ENCODE peak calls at places on chromosome X, in ten cellular contexts. Z is neural progenitor cell, U is fibroblast of pulmonary artery, P is suprapubic skin, D is breast epithelium, C is ascending aorta, V is coronary artery, N is lung, E is ovary, I is fibroblast of lung. F is an unnamed sample.
A peak's percentile ranks its signal among the peaks of the same experiment; 100 is the strongest.

GRCh38 chrX:22063284-22063683 is 31.2 kb downstream of the PHEX start:
- DNase-seq in Z (peak; percentile 5), C (no peak), P (no peak), U (peak; percentile 44), N (no peak), D (no peak), V (no peak), I (peak; percentile 12), E (no peak), F (no peak)

GRCh38 chrX:13087322-13088154 is 43.1 kb upstream of the FAM9C start:
- DNase-seq in E (no peak), P (no peak), Z (no peak), C (no peak), N (no peak), I (peak; percentile 75), D (no peak), V (no peak), U (peak; percentile 78), F (peak; percentile 71)

GRCh38 chrX:53458082-53458481 is 23.9 kb upstream of the HSD17B10 start:
- DNase-seq in D (no peak), E (no peak), I (no peak), U (peak; percentile 21), C (no peak), Z (no peak), V (no peak), P (no peak), N (no peak), F (peak; percentile 37)

GRCh38 chrX:143340190-143340589 is 177.1 kb downstream of the SPANXN3 start:
- DNase-seq in U (no peak), C (no peak), P (no peak), D (no peak), N (no peak), E (no peak), V (no peak), I (no peak), Z (no peak), F (no peak)

GRCh38 chrX:71619193-71619592 is 882 bp upstream of the CXCR3 start:
- DNase-seq in C (no peak), E (no peak), U (no peak), N (no peak), Z (no peak), P (no peak), D (no peak), I (peak; percentile 42), V (no peak), F (no peak)

GRCh38 chrX:117517994-117518393 is 598.6 kb downstream of the KLHL13 start:
- DNase-seq in Z (no peak), N (no peak), P (no peak), D (no peak), V (no peak), I (no peak), E (no peak), C (no peak), U (no peak), F (no peak)

GRCh38 chrX:134692233-134692632 is 34.0 kb upstream of the PLAC1 start:
- DNase-seq in P (no peak), V (no peak), I (no peak), C (no peak), Z (no peak), U (no peak), E (no peak), D (no peak), N (no peak), F (no peak)

GRCh38 chrX:111133389-111133788 is 37.4 kb downstream of the PAK3 start:
- DNase-seq in I (peak; percentile 31), Z (no peak), D (no peak), N (no peak), E (no peak), U (peak; percentile 0), V (no peak), P (no peak), C (no peak), F (peak; percentile 13)

GRCh38 chrX:132732236-132732635 is 226.2 kb downstream of the HS6ST2 start:
- DNase-seq in I (no peak), P (no peak), Z (no peak), D (no peak), N (no peak), E (no peak), V (no peak), U (no peak), C (no peak), F (no peak)

GRCh38 chrX:55907968-55908607 is 190.5 kb downstream of the RRAGB start:
- DNase-seq in E (peak; percentile 74), I (peak; percentile 7), P (no peak), U (peak; percentile 6), C (no peak), Z (peak; percentile 81), V (peak; percentile 69), D (peak; percentile 60), N (peak; percentile 48), F (peak; percentile 12)

GRCh38 chrX:48540015-48540350 is 469 bp downstream of the TBC1D25 start:
- DNase-seq in C (no peak), N (no peak), U (peak; percentile 51), E (no peak), P (no peak), V (peak; percentile 76), Z (no peak), D (no peak), I (peak; percentile 30), F (peak; percentile 35)

GRCh38 chrX:46582964-46583363 is 9.4 kb downstream of the CHST7 start:
- DNase-seq in Z (no peak), C (no peak), I (peak; percentile 93), E (no peak), P (no peak), N (no peak), D (no peak), V (no peak), U (peak; percentile 91), F (peak; percentile 80)

GRCh38 chrX:31499120-31499519 is 427.3 kb upstream of the FTHL17 start:
- DNase-seq in E (no peak), P (no peak), Z (peak; percentile 7), U (peak; percentile 69), C (no peak), V (no peak), I (peak; percentile 78), D (no peak), N (no peak), F (peak; percentile 39)

GRCh38 chrX:125678258-125678657 is 358.6 kb downstream of the TEX13C start:
- DNase-seq in Z (no peak), V (no peak), I (no peak), U (no peak), C (no peak), E (no peak), P (no peak), D (no peak), N (no peak), F (no peak)
- H3K4me3 ChIP-seq in Z (no peak overlapping the region), V (no peak overlapping the region), I (no peak overlapping the region), U (no peak overlapping the region), C (no peak overlapping the region), E (no peak overlapping the region), P (no peak overlapping the region), D (no peak overlapping the region), N (no peak overlapping the region), F (no peak overlapping the region)

GRCh38 chrX:78125148-78125547 is 14.3 kb downstream of the TAF9B start:
- DNase-seq in E (no peak), C (no peak), N (no peak), P (no peak), V (no peak), I (no peak), Z (no peak), U (no peak), D (no peak), F (no peak)

GRCh38 chrX:78129714-78130113 is 9.7 kb downstream of the TAF9B start:
- DNase-seq in U (no peak), P (no peak), C (no peak), N (no peak), Z (no peak), V (no peak), D (no peak), E (no peak), I (no peak), F (no peak)

GRCh38 chrX:78119521-78120227 is 15.6 kb downstream of the PGK1 start:
- DNase-seq in P (no peak), E (no peak), Z (no peak), C (no peak), N (no peak), U (peak; percentile 20), V (no peak), D (no peak), I (no peak), F (no peak)

GRCh38 chrX:78123190-78123589 is 16.3 kb downstream of the TAF9B start:
- DNase-seq in N (no peak), P (no peak), I (peak; percentile 72), C (no peak), E (no peak), U (no peak), V (no peak), Z (no peak), D (no peak), F (no peak)

GRCh38 chrX:78124304-78124703 is 15.1 kb downstream of the TAF9B start:
- DNase-seq in V (no peak), U (peak; percentile 28), Z (no peak), E (no peak), I (no peak), D (no peak), C (no peak), P (no peak), N (no peak), F (no peak)
- TF ChIP-seq CTCF in V (no peak), U (peak; percentile 35), Z (peak; percentile 33), E (no peak), I (peak; percentile 25), D (no peak), C (no peak), P (no peak), N (no peak), F (no peak)

GRCh38 chrX:64204252-64204651 is 1.3 kb downstream of the AMER1 start:
- DNase-seq in D (no peak), I (peak; percentile 8), V (peak; percentile 76), U (no peak), C (no peak), N (no peak), E (peak; percentile 76), Z (peak; percentile 47), P (no peak), F (no peak)
- H3K4me3 ChIP-seq in D (peak overlapping the region; percentile 65), I (peak overlapping the region; percentile 68), V (peak overlapping the region; percentile 84), U (peak overlapping the region; percentile 62), C (peak overlapping the region; percentile 90), N (peak overlapping the region; percentile 40), E (peak overlapping the region; percentile 72), Z (peak overlapping the region; percentile 58), P (peak overlapping the region; percentile 66), F (peak overlapping the region; percentile 64)

DNA sequence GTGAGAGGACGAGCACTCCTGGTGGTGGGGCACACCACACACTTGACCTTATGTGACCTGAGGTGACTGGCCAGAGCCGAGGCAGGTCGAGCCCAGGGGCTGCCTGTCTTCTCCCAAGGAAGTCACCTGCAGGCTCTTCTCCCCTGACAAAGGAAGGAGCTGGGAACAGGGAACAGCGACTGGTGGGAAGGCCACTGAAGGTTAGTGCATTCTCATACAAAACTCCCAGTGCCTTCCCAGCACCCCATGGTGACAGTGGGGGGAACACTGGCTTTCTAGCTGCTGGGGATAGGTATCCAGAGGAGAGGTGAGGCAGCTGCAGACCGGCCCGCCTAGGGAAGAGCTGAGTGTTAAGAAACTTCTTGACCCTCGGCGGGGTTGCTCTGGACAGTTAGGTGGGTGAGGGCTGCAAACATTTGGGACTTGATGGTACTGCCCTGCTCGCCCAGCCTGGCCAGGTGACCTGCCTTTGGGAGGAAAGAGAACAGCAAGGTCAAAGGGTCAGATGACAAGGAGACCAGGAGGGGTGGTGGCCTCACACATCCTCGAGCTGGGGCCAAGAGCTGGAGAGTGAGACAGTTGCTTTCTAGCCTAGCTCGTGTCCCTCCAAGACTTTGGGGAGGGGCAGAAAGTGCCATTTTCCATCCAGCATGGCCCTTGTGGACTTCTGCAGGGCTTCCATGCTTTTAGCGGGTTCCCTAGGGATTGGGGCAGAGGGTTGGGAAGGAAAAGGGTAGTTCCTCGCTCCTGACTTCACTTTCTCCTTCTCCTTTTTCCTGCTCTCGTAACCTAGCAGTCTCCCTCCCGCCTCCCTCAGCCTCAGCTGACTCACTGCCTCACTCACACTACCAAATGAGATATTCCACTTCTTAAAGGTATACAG is 2.7 kb downstream of the NALF2 start:
- DNase-seq in U (peak; percentile 36), V (no peak), D (no peak), C (no peak), P (no peak), Z (no peak), N (peak; percentile 24), I (no peak), E (no peak), F (no peak)
- TF ChIP-seq CTCF in U (no peak), V (no peak), D (no peak), C (no peak), P (no peak), Z (no peak), N (no peak), I (no peak), E (no peak), F (no peak)